ENCODE peak calls at places on chromosomes 7 and 10, in eight cellular contexts. R, E, U, M, O, H, W and T are unnamed samples.

GRCh38 chr7:115218076-115218475 is 296.2 kb downstream of the MDFIC start:
- DNase-seq in R (no peak), E (no peak), M (no peak), O (no peak), U (no peak), H (no peak), W (no peak), T (no peak)

GRCh38 chr10:62005687-62006086 is 104.2 kb downstream of the ARID5B start:
- DNase-seq in U (no peak), R (no peak), W (no peak), E (no peak), M (no peak), O (no peak), H (no peak), T (no peak)

GRCh38 chr7:80372415-80372814 is 139.4 kb downstream of the GNAT3 start:
- DNase-seq in W (no peak), O (no peak), U (peak; percentile 47), R (no peak), H (no peak), E (no peak), M (peak; percentile 44), T (no peak)

GRCh38 chr7:101433688-101434087 is 71.0 kb downstream of the COL26A1 start:
- DNase-seq in R (no peak), H (no peak), M (no peak), W (no peak), O (no peak), U (no peak), E (no peak), T (no peak)

GRCh38 chr10:79475877-79476276 is 30.5 kb upstream of the ZCCHC24 start:
- DNase-seq in O (no peak), H (no peak), M (no peak), W (no peak), U (no peak), E (no peak), R (no peak), T (no peak)

GRCh38 chr10:12839941-12840611 is 161.4 kb downstream of the CCDC3 start:
- DNase-seq in E (no peak), W (no peak), U (no peak), O (no peak), R (no peak), H (no peak), M (peak; percentile 31), T (no peak)

GRCh38 chr7:155962191-155962967 is 150.1 kb upstream of the SHH start:
- DNase-seq in E (peak; percentile 5), U (peak; percentile 16), M (peak; percentile 10), H (no peak), O (no peak), R (peak; percentile 52), W (peak; percentile 70), T (no peak)

GRCh38 chr7:2796358-2797352 is 47.5 kb downstream of the GNA12 start:
- DNase-seq in O (no peak), H (no peak), E (peak; percentile 78), M (peak; percentile 97), W (no peak), R (no peak), U (peak; percentile 75), T (peak; percentile 80)

GRCh38 chr7:142478479-142479220 is 220.8 kb upstream of the PRSS58 start:
- DNase-seq in U (no peak), E (no peak), R (peak; percentile 12), W (no peak), O (no peak), H (peak; percentile 47), M (peak; percentile 71), T (no peak)

GRCh38 chr7:158228986-158229385 is 358.6 kb downstream of the PTPRN2 start:
- DNase-seq in H (peak; percentile 59), R (no peak), E (no peak), O (no peak), W (no peak), M (no peak), U (no peak), T (no peak)

GRCh38 chr7:85489498-85489897 is 302.6 kb upstream of the SEMA3D start:
- DNase-seq in H (no peak), U (peak; percentile 57), M (peak; percentile 92), O (no peak), E (peak; percentile 72), W (no peak), R (no peak), T (no peak)

GRCh38 chr10:97169911-97170693 is 15.7 kb downstream of the SLIT1 start:
- DNase-seq in O (no peak), M (no peak), E (no peak), W (no peak), R (peak; percentile 22), U (no peak), H (no peak), T (no peak)

GRCh38 chr10:72079356-72079755 is 9.0 kb downstream of the SPOCK2 start:
- DNase-seq in H (peak; percentile 69), U (no peak), E (no peak), O (peak; percentile 75), M (no peak), R (no peak), W (no peak), T (no peak)

DNA sequence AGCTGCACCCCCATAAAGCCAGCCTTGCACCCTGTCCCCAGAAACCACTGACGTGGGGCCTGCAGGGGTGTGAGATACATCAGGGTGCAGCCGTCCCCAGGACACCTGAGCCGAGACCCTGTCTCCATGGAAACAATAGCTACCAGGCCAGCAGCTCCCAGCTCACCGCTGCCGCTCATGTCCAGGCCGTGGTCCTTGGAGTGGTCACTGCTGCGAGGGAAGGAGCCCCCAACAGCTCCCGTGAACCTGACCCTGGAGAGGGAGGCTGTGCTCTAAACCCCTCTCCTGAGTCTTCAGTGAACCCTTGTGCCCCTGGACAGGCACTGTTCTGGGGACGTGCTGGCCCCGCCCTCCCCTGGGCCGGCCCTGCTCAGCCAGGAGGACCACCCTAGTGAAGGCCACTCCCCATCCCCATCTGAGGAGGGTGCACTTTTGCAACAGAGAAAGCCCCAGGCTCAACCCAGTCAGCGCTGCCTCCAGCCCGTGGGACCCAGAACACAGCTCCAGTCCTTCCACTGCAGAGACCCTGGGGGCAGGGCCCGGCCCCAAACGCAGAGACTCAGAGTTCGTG is 19.6 kb upstream of the INPP5A start:
- DNase-seq in M (no peak), R (no peak), W (no peak), O (no peak), E (no peak), U (no peak), H (peak; percentile 87), T (peak; percentile 75)
- H3K4me3 ChIP-seq in M (no peak overlapping the region), R (peak overlapping the region; percentile 31), W (peak overlapping the region; percentile 21), O (no peak overlapping the region), E (no peak overlapping the region), U (no peak overlapping the region), H (peak overlapping the region; percentile 53), T (no peak overlapping the region)

DNA sequence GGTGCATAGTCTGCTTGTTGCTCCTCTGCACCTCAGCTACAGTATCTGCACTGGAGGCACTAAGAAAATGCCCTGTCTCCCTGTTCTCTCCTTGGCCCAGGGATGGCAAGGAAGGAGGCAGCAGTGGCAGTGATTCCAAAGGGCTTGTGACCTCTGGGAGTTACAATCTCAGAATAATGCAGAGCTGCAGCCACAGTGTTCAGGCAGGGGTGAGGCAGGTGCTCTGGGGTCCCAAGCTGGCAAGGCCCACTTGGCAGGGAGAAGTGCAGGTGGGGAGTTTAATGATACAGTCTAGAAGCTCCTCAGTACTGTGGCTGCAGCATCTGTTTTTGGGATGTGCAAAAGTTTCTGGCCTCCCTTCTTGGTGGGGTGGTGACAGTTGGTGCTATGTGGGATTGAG is 456.4 kb downstream of the CCSER2 start:
- DNase-seq in H (no peak), W (peak; percentile 78), R (no peak), O (no peak), E (no peak), U (no peak), M (no peak), T (no peak)
- H3K4me3 ChIP-seq in H (no peak overlapping the region), W (no peak overlapping the region), R (no peak overlapping the region), O (no peak overlapping the region), E (no peak overlapping the region), U (no peak overlapping the region), M (no peak overlapping the region), T (no peak overlapping the region)

GRCh38 chr7:102467581-102468415 is 3.0 kb downstream of the LRWD1 start:
- DNase-seq in E (no peak), H (no peak), O (no peak), W (no peak), M (no peak), U (no peak), R (no peak), T (peak; percentile 65)

GRCh38 chr7:102463841-102464576 is 654 bp downstream of the ALKBH4 start:
- DNase-seq in H (no peak), M (peak; percentile 16), R (no peak), O (no peak), E (no peak), U (no peak), W (no peak), T (no peak)

GRCh38 chr7:102468416-102469350 is 3.9 kb downstream of the LRWD1 start:
- DNase-seq in U (no peak), W (no peak), M (no peak), E (no peak), H (peak; percentile 69), O (no peak), R (no peak), T (peak; percentile 76)

GRCh38 chr7:102464577-102465280 is at the start of the genes ALKBH4 and LRWD1:
- DNase-seq in R (peak; percentile 94), M (peak; percentile 87), E (peak; percentile 65), O (peak; percentile 90), W (peak; percentile 97), H (peak; percentile 100), U (peak; percentile 67), T (peak; percentile 99)

DNA sequence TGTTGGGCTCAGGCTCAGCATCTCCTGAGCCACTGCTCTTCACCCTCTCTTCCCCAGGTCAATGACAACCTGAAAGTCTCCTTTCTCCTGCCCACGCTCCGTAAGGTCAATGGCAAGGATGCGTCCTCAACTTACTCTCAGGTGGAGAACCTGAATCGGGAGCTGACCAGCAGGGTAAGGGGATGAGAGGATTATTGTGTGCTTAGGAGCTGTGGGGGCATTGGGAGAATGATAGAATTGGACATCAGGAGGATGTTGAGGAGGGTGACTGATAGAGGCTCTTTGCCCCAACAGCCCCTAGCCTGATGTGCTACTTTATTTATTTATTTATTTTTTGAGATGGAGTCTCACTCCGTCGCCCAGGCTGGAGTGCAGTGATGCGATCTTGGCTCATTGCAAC is 1.3 kb downstream of the LRWD1 start:
- DNase-seq in E (no peak), W (no peak), R (no peak), U (no peak), M (no peak), O (no peak), H (no peak), T (peak; percentile 14)
- H3K4me3 ChIP-seq in E (no peak overlapping the region), W (peak overlapping the region; percentile 96), R (no peak overlapping the region), U (no peak overlapping the region), M (peak overlapping the region; percentile 100), O (no peak overlapping the region), H (no peak overlapping the region), T (no peak overlapping the region)

DNA sequence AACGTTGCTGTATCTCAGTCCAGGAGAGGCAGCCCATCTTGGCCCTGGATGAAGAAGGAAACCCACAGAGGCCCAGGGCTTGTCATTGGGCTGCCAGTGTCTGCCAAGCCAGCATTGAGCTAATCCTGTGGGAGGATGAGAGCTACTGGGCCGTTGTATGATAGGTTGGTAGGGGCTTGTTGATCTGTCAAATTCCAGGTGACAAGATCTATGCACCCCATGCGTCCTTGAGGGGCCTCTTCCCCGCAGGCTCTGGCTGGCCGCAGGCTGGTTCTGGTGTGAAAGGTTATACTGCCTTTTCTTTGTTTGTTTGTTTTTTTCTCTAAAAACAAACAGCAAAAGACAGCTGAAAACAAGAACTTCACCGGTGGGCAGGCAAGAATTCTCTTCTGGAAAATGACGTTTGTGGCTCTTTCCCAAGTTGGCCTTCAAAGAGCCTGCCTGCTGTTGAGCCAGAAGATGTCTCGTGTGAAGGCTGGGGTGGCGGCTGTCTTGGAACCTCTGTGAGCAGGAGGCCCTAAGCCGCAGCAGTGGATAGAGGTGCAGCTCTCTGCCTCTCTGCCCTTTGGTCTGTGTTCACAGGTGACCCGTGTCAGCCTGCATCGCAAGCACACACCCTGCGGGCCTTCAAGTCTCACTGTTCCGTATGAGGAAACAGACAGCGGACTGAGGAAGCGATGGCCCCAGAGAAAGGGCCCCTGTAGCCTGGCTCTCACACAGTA is 23.3 kb downstream of the CYP17A1 start:
- DNase-seq in E (no peak), U (no peak), W (no peak), H (no peak), R (no peak), O (no peak), M (peak; percentile 89), T (no peak)
- H3K4me3 ChIP-seq in E (no peak overlapping the region), U (no peak overlapping the region), W (no peak overlapping the region), H (no peak overlapping the region), R (no peak overlapping the region), O (no peak overlapping the region), M (no peak overlapping the region), T (no peak overlapping the region)